ENCODE peak calls at places on chromosomes 5 and 9, in ten cellular contexts. J, P, H, U, Z, G, X, R, E and C are unnamed samples.
A peak's percentile ranks its signal among the peaks of the same experiment; 100 is the strongest.

GRCh38 chr5:89878733-89879132 is 530.8 kb downstream of the CETN3 start:
- DNase-seq in J (no peak), P (no peak), H (no peak), U (no peak), Z (no peak), G (no peak), X (no peak), R (no peak), E (no peak), C (no peak)

GRCh38 chr5:138760448-138761110 is 7.4 kb downstream of the CTNNA1 start:
- DNase-seq in J (no peak), P (no peak), H (no peak), U (no peak), Z (no peak), G (no peak), X (no peak), R (no peak), E (no peak), C (no peak)

GRCh38 chr5:142540774-142541466 is 145.0 kb downstream of the FGF1 start:
- DNase-seq in J (no peak), P (peak; percentile 84), H (no peak), U (no peak), Z (no peak), G (no peak), X (peak; percentile 64), R (no peak), E (no peak), C (no peak)

GRCh38 chr5:73119492-73120157 is 750 bp upstream of the TMEM171 start:
- DNase-seq in J (peak; percentile 73), P (no peak), H (no peak), U (no peak), Z (no peak), G (peak; percentile 33), X (no peak), R (peak; percentile 31), E (no peak), C (peak; percentile 73)

GRCh38 chr5:94777163-94777885 is 158.9 kb downstream of the SLF1 start:
- DNase-seq in J (no peak), P (peak; percentile 35), H (no peak), U (no peak), Z (peak; percentile 22), G (no peak), X (no peak), R (no peak), E (no peak), C (no peak)

GRCh38 chr5:61327761-61328753 is 4.0 kb upstream of the ZSWIM6 start:
- DNase-seq in J (no peak), P (peak; percentile 96), H (no peak), U (no peak), Z (no peak), G (no peak), X (no peak), R (no peak), E (no peak), C (peak; percentile 29)

GRCh38 chr5:2260211-2260985 is 377.7 kb upstream of the IRX4 start:
- DNase-seq in J (no peak), P (no peak), H (no peak), U (no peak), Z (no peak), G (no peak), X (peak; percentile 47), R (no peak), E (no peak), C (peak; percentile 21)

GRCh38 chr9:121528642-121529041 is 29.0 kb upstream of the GGTA1 start:
- DNase-seq in J (no peak), P (no peak), H (no peak), U (no peak), Z (no peak), G (no peak), X (no peak), R (no peak), E (no peak), C (no peak)

GRCh38 chr5:168647083-168647482 is 67.9 kb upstream of the PANK3 start:
- DNase-seq in J (no peak), P (no peak), H (no peak), U (no peak), Z (no peak), G (no peak), X (no peak), R (no peak), E (no peak), C (no peak)

GRCh38 chr5:110625376-110625999 is 101.0 kb downstream of the TMEM232 start:
- DNase-seq in J (no peak), P (peak; percentile 70), H (no peak), U (no peak), Z (no peak), G (no peak), X (no peak), R (no peak), E (no peak), C (no peak)

GRCh38 chr9:121871431-121872025 is 220.1 kb downstream of the DAB2IP start:
- DNase-seq in J (no peak), P (no peak), H (no peak), U (no peak), Z (no peak), G (no peak), X (no peak), R (no peak), E (no peak), C (peak; percentile 40)

GRCh38 chr9:137240321-137240840 is 706 bp upstream of the TUBB4B start:
- DNase-seq in J (peak; percentile 74), P (peak; percentile 74), H (peak; percentile 80), U (no peak), Z (peak; percentile 75), G (peak; percentile 80), X (peak; percentile 76), R (peak; percentile 73), E (peak; percentile 89), C (no peak)

GRCh38 chr9:15936316-15936869 is 383.6 kb downstream of the CCDC171 start:
- DNase-seq in J (no peak), P (peak; percentile 52), H (no peak), U (no peak), Z (peak; percentile 11), G (no peak), X (no peak), R (no peak), E (no peak), C (no peak)

GRCh38 chr5:32435416-32435815 is 9.1 kb downstream of the ZFR start:
- DNase-seq in J (no peak), P (no peak), H (no peak), U (no peak), Z (no peak), G (no peak), X (no peak), R (no peak), E (no peak), C (no peak)
- H3K4me1 ChIP-seq in J (peaks cover 88% of the 10 kb centered on the region), P (no peaks in the 10 kb centered on the region), H (peaks cover 9% of the 10 kb centered on the region), U (peaks cover 2% of the 10 kb centered on the region), Z (no peaks in the 10 kb centered on the region), G (peaks cover 12% of the 10 kb centered on the region), X (no peaks in the 10 kb centered on the region), R (peaks cover 27% of the 10 kb centered on the region), E (peaks cover 4% of the 10 kb centered on the region), C (no peaks in the 10 kb centered on the region)

GRCh38 chr5:162607879-162608278 is 540.3 kb downstream of the GABRG2 start:
- DNase-seq in J (no peak), P (no peak), H (no peak), U (no peak), Z (no peak), G (no peak), X (no peak), R (no peak), E (no peak), C (peak; percentile 42)
- TF ChIP-seq CTCF in J (no peak), P (no peak), H (no peak), U (no peak), Z (peak; percentile 31), G (no peak), X (no peak), R (no peak), E (no peak), C (peak; percentile 84)

GRCh38 chr5:14231156-14231555 is 88.0 kb downstream of the TRIO start:
- DNase-seq in J (no peak), P (peak; percentile 28), H (no peak), U (no peak), Z (no peak), G (no peak), X (no peak), R (no peak), E (no peak), C (no peak)

GRCh38 chr5:14235872-14236271 is 92.7 kb downstream of the TRIO start:
- DNase-seq in J (no peak), P (no peak), H (no peak), U (no peak), Z (no peak), G (no peak), X (no peak), R (no peak), E (no peak), C (no peak)

GRCh38 chr5:14231888-14232287 is 88.7 kb downstream of the TRIO start:
- DNase-seq in J (no peak), P (no peak), H (no peak), U (no peak), Z (no peak), G (no peak), X (no peak), R (no peak), E (no peak), C (no peak)

GRCh38 chr5:14236757-14237156 is 93.6 kb downstream of the TRIO start:
- DNase-seq in J (no peak), P (no peak), H (no peak), U (no peak), Z (no peak), G (no peak), X (no peak), R (no peak), E (no peak), C (peak; percentile 70)

DNA sequence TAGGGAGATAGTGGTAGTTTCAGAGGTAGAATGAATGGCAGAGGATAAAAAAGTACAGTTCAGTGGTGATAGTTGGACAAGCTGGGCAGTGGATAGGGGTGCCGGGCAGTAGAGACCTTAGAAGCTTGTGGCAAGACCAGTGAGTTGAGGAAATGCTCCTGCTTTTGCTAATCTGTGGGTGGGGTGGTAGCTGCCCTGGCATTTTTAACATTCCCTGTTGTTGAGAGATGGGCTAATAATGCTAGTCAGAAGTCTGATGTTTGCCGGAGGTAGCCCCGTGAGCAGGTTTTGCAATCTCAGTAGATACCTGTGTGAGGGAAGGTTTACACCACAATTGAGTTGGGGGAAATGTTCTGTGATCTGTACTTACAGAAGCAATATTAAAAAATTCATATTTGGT is 91.1 kb downstream of the TRIO start:
- DNase-seq in J (no peak), P (no peak), H (no peak), U (no peak), Z (no peak), G (no peak), X (no peak), R (no peak), E (no peak), C (no peak)
- H3K4me1 ChIP-seq in J (peaks cover 44% of the 10 kb centered on the region), P (peaks cover 13% of the 10 kb centered on the region), H (peaks cover 29% of the 10 kb centered on the region), U (peaks cover 24% of the 10 kb centered on the region), Z (peaks cover 14% of the 10 kb centered on the region), G (no peaks in the 10 kb centered on the region), X (no peaks in the 10 kb centered on the region), R (peaks cover 4% of the 10 kb centered on the region), E (no peaks in the 10 kb centered on the region), C (no peaks in the 10 kb centered on the region)

DNA sequence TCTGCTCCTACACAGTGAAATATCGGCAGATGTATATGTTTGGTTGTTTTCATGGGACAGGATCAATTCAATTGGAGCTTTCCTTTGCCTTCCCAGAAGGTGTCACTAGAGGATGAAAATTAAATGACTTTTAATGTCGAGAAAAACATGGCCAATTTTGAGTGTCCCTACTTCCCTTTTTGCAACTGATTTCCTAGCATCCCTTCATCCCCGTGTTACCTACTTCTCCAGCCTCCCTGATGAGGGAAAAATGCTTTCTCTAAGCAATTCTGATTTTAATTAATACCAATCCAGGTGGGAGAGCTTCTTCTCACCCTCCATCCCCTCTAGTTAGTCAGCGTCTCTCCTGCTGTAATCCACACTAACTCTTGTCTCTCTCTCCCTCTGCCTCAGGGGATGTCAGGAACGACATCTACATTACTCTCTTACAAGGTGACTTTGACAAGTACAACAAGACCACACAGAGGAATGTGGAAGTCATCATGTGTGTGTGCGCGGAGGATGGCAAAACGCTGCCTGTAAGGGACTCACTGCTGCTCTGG is 64.9 kb downstream of the DOCK2 start:
- DNase-seq in J (no peak), P (peak; percentile 76), H (no peak), U (no peak), Z (no peak), G (no peak), X (no peak), R (no peak), E (no peak), C (peak; percentile 55)
- TF ChIP-seq CTCF in J (peak; percentile 16), P (peak; percentile 69), H (no peak), U (no peak), Z (peak; percentile 48), G (no peak), X (no peak), R (no peak), E (no peak), C (peak; percentile 73)